ENCODE peak calls at places on chromosomes 5 and 9, in eight cellular contexts. H is cardiac muscle cell; Q is tibial nerve; J is nephron progenitor cell; V is colonic mucosa; T is CD4-positive, alpha-beta T cell; D is A549; B is astrocyte. Y is an unnamed sample.

GRCh38 chr9:122126340-122127333 is 32.9 kb downstream of the NDUFA8 start:
- DNase-seq in V (no peak), D (no peak), J (peak; percentile 27), B (peak; percentile 42), H (peak; percentile 46), Q (no peak), T (no peak), Y (no peak)

GRCh38 chr9:6014668-6015270 is 655 bp downstream of the RANBP6 start:
- DNase-seq in H (peak; percentile 60), V (no peak), Q (no peak), J (no peak), T (no peak), B (peak; percentile 85), D (peak; percentile 37), Y (no peak)

GRCh38 chr9:87685871-87686519 is 39.9 kb upstream of the CTSL start:
- DNase-seq in T (no peak), B (no peak), D (no peak), J (peak; percentile 25), V (no peak), H (no peak), Q (no peak), Y (no peak)

GRCh38 chr5:33984671-33985124 is at the start of gene SLC45A2:
- DNase-seq in H (peak; percentile 35), J (no peak), Q (no peak), B (peak; percentile 40), D (no peak), V (no peak), T (no peak), Y (no peak)

GRCh38 chr5:67677422-67677970 is 480.9 kb upstream of the CD180 start:
- DNase-seq in J (peak; percentile 6), H (no peak), B (no peak), V (peak; percentile 22), T (no peak), D (no peak), Q (no peak), Y (no peak)

GRCh38 chr5:132840896-132841818 is 10.7 kb upstream of the SHROOM1 start:
- DNase-seq in V (no peak), H (peak; percentile 65), Q (no peak), J (no peak), D (no peak), T (no peak), B (no peak), Y (peak; percentile 17)

GRCh38 chr5:114360816-114361723 is 800 bp upstream of the KCNN2 start:
- DNase-seq in J (peak; percentile 77), T (no peak), Q (no peak), V (peak; percentile 26), H (no peak), B (no peak), D (peak; percentile 7), Y (peak; percentile 57)

GRCh38 chr9:88534456-88535225 is at the start of gene NXNL2:
- DNase-seq in T (peak; percentile 36), D (peak; percentile 74), J (peak; percentile 92), V (peak; percentile 89), B (peak; percentile 73), Q (peak; percentile 74), H (peak; percentile 85), Y (peak; percentile 92)

GRCh38 chr5:82160948-82161347 is 117.2 kb downstream of the RPS23 start:
- DNase-seq in J (no peak), Q (no peak), B (no peak), T (no peak), H (no peak), D (no peak), V (no peak), Y (no peak)

GRCh38 chr5:111422245-111422644 is 90.1 kb downstream of the STARD4 start:
- DNase-seq in V (no peak), D (no peak), H (no peak), T (no peak), Q (no peak), J (no peak), B (no peak), Y (no peak)

GRCh38 chr5:53350991-53351770 is 129.2 kb upstream of the FST start:
- DNase-seq in V (no peak), J (no peak), Q (no peak), B (no peak), T (no peak), D (no peak), H (no peak), Y (no peak)

GRCh38 chr9:116633444-116633843 is 53.7 kb upstream of the TRIM32 start:
- DNase-seq in D (no peak), T (no peak), J (no peak), H (peak; percentile 45), Q (no peak), V (no peak), B (peak; percentile 52), Y (no peak)

GRCh38 chr9:134374301-134375010 is 48.2 kb downstream of the RXRA start:
- DNase-seq in B (no peak), J (no peak), H (no peak), D (no peak), V (no peak), Q (no peak), T (no peak), Y (no peak)

GRCh38 chr5:116970318-116970717 is 395.7 kb upstream of the SEMA6A start:
- DNase-seq in V (no peak), H (no peak), B (no peak), D (no peak), J (no peak), T (no peak), Q (no peak), Y (no peak)

DNA sequence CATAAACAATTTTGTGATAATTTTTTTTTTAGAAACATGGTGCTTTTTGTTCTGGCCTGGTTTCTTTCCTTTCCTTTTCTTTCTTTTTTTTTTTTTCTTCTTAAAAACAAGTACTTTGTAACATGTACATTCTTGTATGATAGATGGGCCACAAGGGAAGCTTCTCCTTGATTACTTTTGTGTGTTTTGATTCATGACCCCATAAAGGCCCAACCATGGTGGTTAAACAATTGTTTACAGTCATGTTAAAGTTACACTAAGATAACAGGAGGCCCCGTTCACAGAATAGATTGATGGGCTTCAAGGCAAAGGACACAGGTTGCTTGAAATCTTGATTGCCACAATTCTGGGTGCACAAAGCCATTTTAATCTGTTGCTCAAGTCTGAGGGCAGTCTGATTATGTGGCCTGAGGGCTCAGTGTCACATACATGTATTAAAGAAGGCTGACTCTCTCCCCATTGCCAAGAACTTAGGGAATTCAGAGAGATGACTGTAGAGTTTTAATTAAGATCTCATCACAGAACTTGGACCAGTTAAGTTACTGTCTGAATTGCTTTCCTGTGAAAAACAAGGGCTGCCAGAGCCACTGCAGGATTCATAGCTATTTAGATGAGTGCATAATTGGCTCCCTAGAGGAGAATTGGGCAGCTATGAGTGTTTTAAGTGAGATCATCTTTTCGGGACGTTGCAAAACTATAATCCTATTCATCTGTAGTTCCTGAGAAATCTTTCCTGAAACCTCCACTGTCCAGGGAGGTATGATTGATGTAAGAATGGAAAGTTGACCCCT is 163.4 kb downstream of the TLE4 start:
- DNase-seq in J (no peak), D (no peak), T (no peak), V (no peak), H (no peak), Q (no peak), B (no peak), Y (no peak)
- TF ChIP-seq CTCF in J (no peak), D (no peak), T (no peak), V (no peak), H (no peak), Q (no peak), B (no peak), Y (no peak)

DNA sequence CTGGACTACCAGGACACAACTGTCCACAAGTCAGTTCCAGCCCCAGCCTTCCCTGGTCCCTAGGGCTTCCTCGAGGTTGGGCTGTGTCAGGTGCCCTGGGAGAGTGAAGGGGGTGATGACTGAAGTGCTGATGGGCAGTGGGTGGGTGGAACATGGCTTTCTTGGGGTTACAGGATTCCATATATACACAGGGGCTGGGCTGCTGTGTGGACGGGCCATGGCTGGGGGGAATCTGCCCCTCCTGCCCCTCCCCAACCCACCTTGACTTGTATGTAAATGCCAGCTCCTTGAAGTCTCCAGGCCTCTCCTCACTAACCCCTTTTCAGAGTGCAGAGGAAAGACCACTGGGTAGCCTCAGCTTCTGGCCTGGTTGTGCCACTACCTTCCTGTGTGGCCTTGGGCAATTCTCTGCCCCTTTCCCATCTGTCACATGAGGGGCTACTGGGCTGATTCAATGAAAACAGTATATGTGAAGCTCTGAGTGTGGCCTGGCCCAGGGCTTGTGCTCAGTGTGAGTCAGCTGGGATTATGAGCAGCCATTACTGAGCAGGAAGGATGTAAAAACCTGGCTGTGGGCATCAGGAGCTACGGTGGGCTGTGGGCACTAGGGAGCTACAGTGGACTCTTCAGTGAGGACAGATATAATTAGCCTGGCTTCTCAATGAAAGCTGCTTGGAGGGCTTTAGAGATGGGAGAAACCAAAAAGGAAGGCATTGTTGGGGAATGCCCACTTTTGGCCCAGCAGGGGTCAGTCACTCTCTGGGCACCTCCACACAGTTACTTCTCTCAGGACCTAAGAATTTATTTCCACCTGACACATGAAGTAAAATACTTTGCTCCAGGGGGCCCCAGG is 23.3 kb downstream of the PITX1 start:
- DNase-seq in D (no peak), T (no peak), B (no peak), H (no peak), J (no peak), V (no peak), Q (no peak), Y (no peak)
- TF ChIP-seq CTCF in D (peak; percentile 24), T (no peak), B (no peak), H (peak; percentile 21), J (no peak), V (no peak), Q (no peak), Y (no peak)

GRCh38 chr5:44862808-44863207 is 54.1 kb downstream of the MRPS30 start:
- DNase-seq in H (no peak), T (no peak), D (peak; percentile 7), V (no peak), Q (no peak), J (no peak), B (peak; percentile 16), Y (no peak)
- TF ChIP-seq CTCF in H (no peak), T (no peak), D (peak; percentile 54), V (no peak), Q (no peak), J (no peak), B (peak; percentile 41), Y (no peak)

GRCh38 chr9:126318858-126319257 is 7.8 kb upstream of the MVB12B start:
- DNase-seq in D (no peak), B (no peak), Q (no peak), V (no peak), H (no peak), T (no peak), J (no peak), Y (no peak)

GRCh38 chr9:126320158-126320922 is 6.3 kb upstream of the MVB12B start:
- DNase-seq in Q (no peak), H (no peak), D (no peak), B (no peak), T (no peak), V (no peak), J (no peak), Y (no peak)

GRCh38 chr9:126316085-126316655 is 10.5 kb upstream of the MVB12B start:
- DNase-seq in B (no peak), H (no peak), T (no peak), J (no peak), V (no peak), Q (no peak), D (no peak), Y (no peak)

GRCh38 chr9:126319651-126320050 is 7.0 kb upstream of the MVB12B start:
- DNase-seq in J (no peak), Q (no peak), H (no peak), T (no peak), B (no peak), V (no peak), D (no peak), Y (no peak)

DNA sequence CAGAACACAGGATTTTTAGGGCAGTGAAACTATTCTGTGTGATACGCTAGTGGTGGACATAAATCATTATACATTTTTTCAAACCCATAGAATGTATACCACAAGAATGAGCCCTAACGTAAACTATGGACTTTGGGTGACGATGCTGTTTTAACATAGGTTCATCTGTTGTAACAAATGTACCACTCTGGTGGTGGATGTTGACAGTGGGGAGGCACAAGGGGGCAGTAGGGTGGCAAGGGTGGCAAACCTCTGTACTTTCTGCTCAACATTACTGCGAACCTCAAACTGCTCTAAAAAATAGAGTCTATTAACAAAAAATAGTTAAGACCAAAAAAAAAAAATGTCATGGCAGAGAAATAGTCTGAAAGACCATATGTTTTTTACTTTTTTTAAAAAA is 9.1 kb upstream of the MVB12B start:
- DNase-seq in T (peak; percentile 37), J (no peak), B (no peak), V (peak; percentile 39), Q (no peak), H (no peak), D (no peak), Y (no peak)
- TF ChIP-seq CTCF in T (peak; percentile 66), J (no peak), B (no peak), V (peak; percentile 47), Q (peak; percentile 32), H (peak; percentile 5), D (no peak), Y (no peak)